ENCODE peak calls at places on chromosomes 4 and X, in four cellular contexts. Z, H, O and D are unnamed samples.

GRCh38 chr4:10747186-10747585 is 62.6 kb upstream of the CLNK start:
- DNase-seq in H (no peak), O (no peak), Z (no peak), D (no peak)

GRCh38 chrX:49166914-49167739 is 4.6 kb downstream of the MAGIX start:
- DNase-seq in H (peak; percentile 71), O (peak; percentile 91), Z (peak; percentile 53), D (peak; percentile 96)

GRCh38 chr4:164623099-164623498 is 130.8 kb upstream of the SMIM31 start:
- DNase-seq in Z (no peak), H (no peak), O (no peak), D (no peak)

GRCh38 chr4:104429150-104429741 is 65.4 kb downstream of the CXXC4 start:
- DNase-seq in Z (no peak), O (peak; percentile 30), H (no peak), D (no peak)

GRCh38 chr4:93394488-93395185 is 433.9 kb upstream of the ATOH1 start:
- DNase-seq in O (no peak), Z (no peak), H (no peak), D (no peak)

GRCh38 chr4:42048394-42048793 is 58.1 kb downstream of the SLC30A9 start:
- DNase-seq in Z (no peak), H (no peak), O (no peak), D (no peak)

GRCh38 chr4:116599859-116600258 is 485.5 kb downstream of the TRAM1L1 start:
- DNase-seq in Z (no peak), O (no peak), H (peak; percentile 14), D (no peak)

GRCh38 chrX:93319604-93320003 is 353.8 kb downstream of the NAP1L3 start:
- DNase-seq in Z (no peak), O (no peak), H (no peak), D (no peak)

GRCh38 chrX:24025741-24026402 is 1.1 kb downstream of the KLHL15 start:
- DNase-seq in H (no peak), Z (no peak), O (no peak), D (peak; percentile 19)

GRCh38 chr4:74884282-74884681 is 48.6 kb upstream of the PARM1 start:
- DNase-seq in O (no peak), Z (no peak), H (no peak), D (no peak)

GRCh38 chr4:152709675-152710438 is 30.1 kb upstream of the TMEM154 start:
- DNase-seq in Z (peak; percentile 17), O (no peak), H (no peak), D (no peak)

GRCh38 chrX:10726647-10727046 is 106.3 kb upstream of the MID1 start:
- DNase-seq in O (no peak), Z (no peak), H (no peak), D (no peak)

GRCh38 chrX:1883772-1884171 is 268.9 kb downstream of the ASMT start:
- DNase-seq in O (no peak), Z (no peak), H (no peak), D (no peak)

GRCh38 chrX:106698693-106699092 is 27.8 kb upstream of the RNF128 start:
- DNase-seq in H (no peak), Z (no peak), O (no peak), D (no peak)

GRCh38 chr4:106818764-106819163 is 217.3 kb downstream of the DKK2 start:
- DNase-seq in H (no peak), Z (no peak), O (no peak), D (no peak)

GRCh38 chr4:10015140-10015753 is 6.0 kb downstream of the SLC2A9 start:
- DNase-seq in H (peak; percentile 56), O (no peak), Z (peak; percentile 69), D (no peak)

GRCh38 chr4:2787230-2788100 is 5.4 kb upstream of the SH3BP2 start:
- DNase-seq in Z (no peak), H (no peak), O (peak; percentile 62), D (peak; percentile 55)

GRCh38 chrX:110167952-110168451 is 149.9 kb downstream of the AMMECR1 start:
- DNase-seq in H (no peak), O (no peak), Z (peak; percentile 62), D (no peak)

GRCh38 chr4:42654606-42655005 is 2.3 kb downstream of the ATP8A1 start:
- DNase-seq in H (no peak), O (no peak), Z (no peak), D (no peak)

GRCh38 chrX:70754169-70754843 is 154.2 kb downstream of the TEX11 start:
- DNase-seq in Z (no peak), O (no peak), H (no peak), D (no peak)

GRCh38 chr4:9703391-9703790 is 78.0 kb upstream of the DRD5 start:
- DNase-seq in O (peak; percentile 42), Z (peak; percentile 74), H (no peak), D (peak; percentile 36)

GRCh38 chrX:136126892-136127406 is 20.4 kb upstream of the FHL1 start:
- DNase-seq in H (no peak), O (no peak), Z (peak; percentile 9), D (no peak)

GRCh38 chrX:100648601-100649417 is 4.8 kb downstream of the SRPX2 start:
- DNase-seq in H (peak; percentile 36), Z (no peak), O (peak; percentile 33), D (no peak)

GRCh38 chrX:129678176-129678880 is 23.6 kb upstream of the APLN start:
- DNase-seq in O (peak; percentile 69), H (peak; percentile 53), Z (no peak), D (no peak)
- H3K4me3 ChIP-seq in O (peak overlapping the region; percentile 36), H (peak overlapping the region; percentile 40), Z (no peak overlapping the region), D (peak overlapping the region; percentile 42)

GRCh38 chr4:77821775-77822174 is 2.6 kb upstream of the CNOT6L start:
- DNase-seq in O (no peak), Z (no peak), H (no peak), D (no peak)
- H3K4me1 ChIP-seq in O (peaks cover 32% of the 10 kb centered on the region), Z (peaks cover 5% of the 10 kb centered on the region), H (peaks cover 5% of the 10 kb centered on the region), D (peaks cover 22% of the 10 kb centered on the region)

GRCh38 chrX:130172127-130172834 is 519 bp downstream of the RAB33A start:
- DNase-seq in H (no peak), O (no peak), Z (no peak), D (no peak)
- H3K4me3 ChIP-seq in H (peak overlapping the region; percentile 29), O (peak overlapping the region; percentile 48), Z (peak overlapping the region; percentile 35), D (peak overlapping the region; percentile 48)

DNA sequence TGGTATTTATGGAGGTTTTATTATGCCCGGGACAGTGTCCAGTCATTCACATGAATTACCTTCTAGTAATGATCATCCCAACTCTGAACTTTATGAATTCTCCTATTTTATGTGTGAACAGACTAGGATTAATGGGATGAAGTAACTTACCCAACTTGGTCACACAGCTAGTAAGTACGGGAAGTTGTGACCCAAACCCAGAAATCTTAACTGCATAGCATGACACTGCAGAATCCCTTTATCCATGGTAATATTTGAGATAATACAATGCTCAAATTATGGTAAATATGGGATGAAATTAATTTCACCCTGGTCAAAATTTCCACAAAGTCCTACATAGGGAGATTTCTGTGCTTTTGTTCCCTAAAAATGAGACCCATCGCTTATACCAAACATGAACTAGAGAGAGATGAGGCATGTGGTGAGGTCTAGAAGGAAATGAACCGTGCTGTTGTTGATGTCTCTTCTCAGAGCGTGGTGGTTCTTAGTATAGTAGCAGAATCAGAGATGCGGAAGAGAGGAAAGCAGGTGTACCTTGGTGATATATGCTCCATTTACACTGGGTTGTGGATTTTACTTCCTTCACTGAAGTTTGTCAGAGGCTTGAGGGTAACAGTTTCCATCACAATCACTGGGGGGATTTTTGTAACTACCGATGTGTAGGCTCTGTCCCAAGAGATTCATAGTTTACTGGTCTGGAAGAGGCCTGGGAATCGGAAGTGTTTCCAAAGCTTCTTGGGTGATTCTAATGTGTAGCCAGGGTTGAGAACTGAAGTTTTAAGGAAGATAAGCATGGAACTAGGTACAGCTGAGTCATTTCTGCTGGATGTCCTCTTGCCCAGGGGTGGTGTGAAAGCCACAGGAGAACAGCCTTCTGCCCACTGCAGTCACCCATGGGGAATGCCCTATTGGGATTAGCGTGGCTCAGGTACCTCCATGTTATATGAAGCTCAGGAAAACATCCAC is 30.2 kb upstream of the FAM9C start:
- DNase-seq in O (no peak), H (no peak), Z (no peak), D (no peak)
- H3K4me1 ChIP-seq in O (peaks cover 31% of the 10 kb centered on the region), H (no peaks in the 10 kb centered on the region), Z (no peaks in the 10 kb centered on the region), D (peaks cover 10% of the 10 kb centered on the region)

DNA sequence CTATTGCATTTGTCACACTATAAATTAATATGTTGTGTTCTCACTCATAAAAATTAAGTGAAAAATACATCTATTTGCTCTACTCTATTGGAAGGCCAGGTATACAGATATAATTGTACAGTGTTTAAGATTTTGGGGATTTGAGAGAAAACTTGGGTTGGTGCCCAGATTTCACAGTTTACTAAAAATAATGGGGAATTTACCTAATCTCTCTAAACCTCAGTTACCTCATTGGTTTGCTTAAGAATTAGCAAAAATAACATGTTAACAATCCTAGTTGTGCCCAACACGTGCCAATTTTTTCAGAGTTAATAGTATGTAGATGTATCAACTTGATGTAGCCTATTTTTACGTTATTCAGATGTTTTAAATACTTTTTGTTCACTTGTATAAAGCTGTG is 1495.3 kb upstream of the PCDH7 start:
- DNase-seq in O (no peak), Z (no peak), H (no peak), D (no peak)
- H3K4me3 ChIP-seq in O (no peak overlapping the region), Z (no peak overlapping the region), H (no peak overlapping the region), D (no peak overlapping the region)

DNA sequence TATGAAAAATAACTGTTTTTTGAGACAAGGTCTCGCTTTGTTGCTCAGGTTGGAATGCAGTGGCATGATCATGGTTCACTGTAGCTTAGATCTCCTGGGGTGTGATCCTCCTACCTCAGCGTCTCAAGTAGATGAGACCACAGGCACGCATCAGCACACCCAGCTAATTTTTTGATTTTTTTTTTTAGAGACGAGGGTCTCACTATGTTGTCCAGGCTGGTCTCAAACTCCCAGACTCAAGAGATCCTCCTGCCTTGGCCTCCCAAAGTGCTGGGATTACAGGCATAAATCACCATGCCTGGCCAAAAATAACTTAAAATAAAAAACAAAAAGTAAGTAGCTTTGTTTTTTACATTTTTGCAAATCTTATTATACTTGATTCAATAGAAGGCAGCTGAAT is 63.3 kb downstream of the NOCT start:
- DNase-seq in O (no peak), H (no peak), Z (no peak), D (no peak)
- H3K4me1 ChIP-seq in O (peaks cover 72% of the 10 kb centered on the region), H (peaks cover 3% of the 10 kb centered on the region), Z (peaks cover 52% of the 10 kb centered on the region), D (no peaks in the 10 kb centered on the region)

GRCh38 chr4:173539986-173540385 is 10.0 kb upstream of the HAND2 start:
- DNase-seq in H (no peak), O (no peak), Z (no peak), D (no peak)

GRCh38 chr4:173538903-173539445 is 8.9 kb upstream of the HAND2 start:
- DNase-seq in H (no peak), Z (no peak), O (peak; percentile 44), D (no peak)

GRCh38 chr4:173536808-173537429 is 6.9 kb upstream of the HAND2 start:
- DNase-seq in H (no peak), O (peak; percentile 48), Z (peak; percentile 44), D (no peak)

GRCh38 chr4:173537628-173538147 is 7.7 kb upstream of the HAND2 start:
- DNase-seq in O (peak; percentile 32), H (no peak), Z (no peak), D (no peak)

DNA sequence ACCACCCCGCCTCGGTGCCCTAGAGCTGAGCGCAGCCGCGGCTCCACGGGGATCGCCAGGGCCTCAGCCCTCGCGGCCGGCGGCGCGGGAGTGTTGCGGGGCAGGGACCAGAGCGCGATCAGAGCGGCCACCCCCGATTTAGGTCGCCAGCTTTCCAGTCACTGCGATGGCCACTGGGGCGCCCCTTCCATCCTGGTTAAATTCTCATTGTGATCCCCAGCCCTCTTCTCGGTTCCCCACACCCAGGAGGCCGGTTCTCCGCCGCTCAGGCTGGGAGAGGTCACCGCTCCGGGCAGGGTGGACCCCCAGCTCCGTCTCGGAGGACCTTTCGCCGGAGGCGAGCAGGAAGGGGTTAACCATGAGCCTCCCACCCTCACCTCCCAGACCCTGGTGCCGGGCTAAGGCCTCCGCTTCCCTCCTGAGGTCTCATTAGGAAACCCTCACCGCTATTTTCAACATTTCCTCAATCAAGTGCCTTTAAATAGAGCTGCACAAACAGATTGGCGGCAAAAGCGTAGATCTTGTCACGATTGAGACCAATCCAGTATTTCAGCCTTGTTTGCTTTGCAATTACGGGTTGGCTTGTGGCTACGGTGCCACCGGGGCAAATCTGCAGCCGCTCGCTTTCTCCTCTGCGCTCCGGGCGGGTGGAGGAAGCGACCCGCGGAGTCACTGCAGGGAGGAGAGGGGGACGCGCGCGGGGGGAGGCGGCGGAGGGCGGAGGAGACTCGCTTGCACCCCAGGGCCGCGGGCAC is 8.3 kb upstream of the HAND2 start:
- DNase-seq in Z (peak; percentile 58), O (peak; percentile 75), H (no peak), D (peak; percentile 81)
- H3K4me3 ChIP-seq in Z (peak overlapping the region; percentile 16), O (peak overlapping the region; percentile 46), H (peak overlapping the region; percentile 39), D (peak overlapping the region; percentile 56)